ENCODE peak calls at places on chromosomes 3 and 15, in nine cellular contexts. F is HL-60, L is endothelial cell, U is WTC11, V is Caco-2, P is stomach, D is astrocyte, W is foreskin fibroblast, M is PC-3. X is an unnamed sample.

GRCh38 chr3:15576475-15576874 is 24.9 kb downstream of the HACL1 start:
- DNase-seq in W (no peak), P (no peak), D (no peak), F (no peak), L (no peak), V (no peak), U (no peak), M (no peak), X (no peak)

GRCh38 chr15:86255247-86255646 is 175.6 kb downstream of the AGBL1 start:
- DNase-seq in U (no peak), V (no peak), L (no peak), D (no peak), W (no peak), P (no peak), M (no peak), F (no peak), X (no peak)

GRCh38 chr15:57183041-57183440 is 193.3 kb upstream of the CGNL1 start:
- DNase-seq in M (no peak), U (no peak), P (no peak), F (no peak), W (peak), V (no peak), D (peak), L (no peak), X (no peak)

GRCh38 chr3:96548073-96548472 is 266.3 kb upstream of the EPHA6 start:
- DNase-seq in D (no peak), W (no peak), M (no peak), L (no peak), U (no peak), V (no peak), F (no peak), P (no peak), X (no peak)

GRCh38 chr3:77159182-77159581 is 119.3 kb downstream of the ROBO2 start:
- DNase-seq in M (peak), D (no peak), P (no peak), F (no peak), L (no peak), V (no peak), U (no peak), W (no peak), X (no peak)

GRCh38 chr15:82043130-82043673 is 2.6 kb downstream of the MEX3B start:
- DNase-seq in D (no peak), L (no peak), W (no peak), U (peak), P (no peak), M (no peak), F (no peak), V (no peak), X (peak)

GRCh38 chr3:177066068-177066467 is 131.2 kb downstream of the TBL1XR1 start:
- DNase-seq in L (no peak), W (no peak), P (no peak), F (no peak), V (no peak), M (no peak), D (no peak), U (no peak), X (no peak)

GRCh38 chr15:70762469-70763119 is 764 bp downstream of the UACA start:
- DNase-seq in D (peak), M (peak), F (no peak), W (peak), U (peak), V (peak), L (peak), P (peak), X (peak)

GRCh38 chr15:55900019-55900418 is 93.4 kb downstream of the NEDD4 start:
- DNase-seq in M (no peak), W (no peak), V (no peak), D (no peak), F (no peak), L (no peak), P (no peak), U (no peak), X (no peak)

GRCh38 chr3:130412991-130413390 is 67.5 kb downstream of the COL6A5 start:
- DNase-seq in M (no peak), V (no peak), F (no peak), W (no peak), P (no peak), U (no peak), D (no peak), L (no peak), X (no peak)

GRCh38 chr15:94414921-94415320 is 183.6 kb downstream of the MCTP2 start:
- DNase-seq in M (peak), W (no peak), D (no peak), F (no peak), V (no peak), P (no peak), L (no peak), U (no peak), X (no peak)

GRCh38 chr15:71044006-71044405 is 71.3 kb upstream of the THSD4 start:
- DNase-seq in U (no peak), V (no peak), P (no peak), W (peak), L (no peak), D (peak), M (peak), F (no peak), X (no peak)

GRCh38 chr15:41789237-41789636 is 15.0 kb downstream of the MAPKBP1 start:
- DNase-seq in D (no peak), U (no peak), M (no peak), P (no peak), L (no peak), W (no peak), F (no peak), V (no peak), X (no peak)

GRCh38 chr15:69509131-69509530 is 56.5 kb downstream of the RPLP1 start:
- DNase-seq in L (no peak), V (no peak), F (no peak), M (peak), U (no peak), P (no peak), D (peak), W (no peak), X (no peak)

DNA sequence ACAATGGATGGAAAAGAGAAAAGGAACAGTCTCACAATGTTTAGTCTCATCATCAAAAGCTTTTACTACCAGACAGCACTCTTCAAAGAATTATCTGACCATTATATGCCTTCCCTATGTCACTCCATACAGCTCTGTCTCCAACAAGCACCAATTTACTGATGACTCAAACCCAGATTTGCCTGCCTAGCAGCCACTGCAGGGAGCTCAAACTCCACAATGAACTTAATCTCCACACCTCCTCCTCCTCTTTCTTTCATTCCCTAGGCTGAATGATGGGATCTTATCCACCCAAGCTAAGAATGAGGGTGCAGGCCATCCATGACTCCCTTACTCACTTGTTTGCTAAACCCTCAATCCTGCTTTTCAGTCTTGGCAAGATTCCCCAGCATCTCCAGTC is 45.5 kb downstream of the NBEAL2 start:
- DNase-seq in W (no peak), D (peak), L (no peak), V (no peak), F (no peak), M (peak), P (no peak), U (no peak), X (no peak)
- TF ChIP-seq CTCF in W (no peak), D (no peak), L (no peak), V (no peak), F (no peak), M (no peak), P (no peak), U (no peak), X (no peak)

GRCh38 chr3:55779543-55779942 is 292.4 kb upstream of the WNT5A start:
- DNase-seq in U (no peak), V (no peak), P (no peak), M (no peak), F (no peak), L (no peak), D (no peak), W (no peak), X (no peak)

GRCh38 chr3:55782351-55782750 is 295.2 kb upstream of the WNT5A start:
- DNase-seq in L (no peak), U (no peak), V (no peak), F (no peak), D (no peak), P (peak), W (no peak), M (no peak), X (no peak)

GRCh38 chr3:55782806-55783205 is 295.7 kb upstream of the WNT5A start:
- DNase-seq in F (no peak), D (no peak), V (no peak), U (no peak), W (no peak), P (no peak), M (no peak), L (no peak), X (no peak)

GRCh38 chr3:55775366-55775765 is 288.3 kb upstream of the WNT5A start:
- DNase-seq in M (no peak), F (no peak), P (no peak), D (no peak), V (no peak), U (no peak), L (no peak), W (no peak), X (no peak)

GRCh38 chr3:55780913-55781312 is 293.8 kb upstream of the WNT5A start:
- DNase-seq in V (no peak), F (no peak), M (no peak), W (no peak), P (no peak), U (no peak), L (no peak), D (no peak), X (no peak)
- TF ChIP-seq CTCF in V (no peak), F (no peak), M (no peak), W (no peak), P (no peak), U (no peak), L (no peak), D (no peak), X (no peak)

GRCh38 chr15:78739206-78739605 is 72.1 kb downstream of the ADAMTS7 start:
- DNase-seq in U (no peak), D (no peak), W (no peak), V (peak), F (no peak), L (no peak), M (no peak), P (no peak), X (no peak)

GRCh38 chr15:78737187-78737820 is 74.0 kb downstream of the ADAMTS7 start:
- DNase-seq in L (no peak), D (no peak), M (no peak), F (no peak), W (no peak), V (no peak), P (no peak), U (no peak), X (no peak)

GRCh38 chr15:78740904-78741274 is 70.4 kb downstream of the ADAMTS7 start:
- DNase-seq in V (peak), L (no peak), F (no peak), U (no peak), M (no peak), P (peak), W (no peak), D (no peak), X (no peak)

GRCh38 chr15:78734441-78735064 is 76.7 kb downstream of the ADAMTS7 start:
- DNase-seq in L (no peak), W (no peak), U (no peak), D (no peak), F (no peak), M (no peak), V (no peak), P (no peak), X (no peak)

GRCh38 chr15:78739996-78740903 is 71.0 kb downstream of the ADAMTS7 start:
- DNase-seq in W (no peak), L (peak), U (peak), D (no peak), F (peak), P (peak), M (peak), V (peak), X (no peak)
- TF ChIP-seq CTCF in W (peak), L (peak), U (peak), D (peak), F (peak), P (no peak), M (peak), V (peak), X (peak)

GRCh38 chr3:36945326-36945980 is 599 bp upstream of the TRANK1 start:
- DNase-seq in W (no peak), U (no peak), V (no peak), P (no peak), M (no peak), L (no peak), D (no peak), F (no peak), X (no peak)

GRCh38 chr3:36942632-36943248 is 2.1 kb downstream of the TRANK1 start:
- DNase-seq in F (no peak), W (no peak), V (no peak), U (no peak), D (no peak), L (no peak), M (no peak), P (no peak), X (no peak)

GRCh38 chr3:36943601-36944000 is 1.3 kb downstream of the TRANK1 start:
- DNase-seq in F (no peak), V (no peak), M (no peak), L (no peak), P (no peak), D (no peak), W (no peak), U (no peak), X (no peak)

GRCh38 chr3:36944641-36945270 is at the start of gene TRANK1:
- DNase-seq in L (peak), V (peak), D (no peak), F (peak), W (peak), P (peak), M (no peak), U (peak), X (peak)

GRCh38 chr3:36944012-36944640 is 728 bp downstream of the TRANK1 start:
- DNase-seq in V (peak), D (peak), L (peak), F (peak), U (peak), W (peak), P (peak), M (peak), X (peak)
- TF ChIP-seq CTCF in V (peak), D (no peak), L (no peak), F (no peak), U (no peak), W (no peak), P (no peak), M (peak), X (no peak)

GRCh38 chr3:22241110-22241509 is 490.1 kb upstream of the ZNF385D start:
- DNase-seq in L (no peak), D (no peak), V (no peak), M (no peak), W (no peak), P (no peak), U (no peak), F (no peak), X (no peak)
- TF ChIP-seq CTCF in L (no peak), D (no peak), V (no peak), M (peak), W (no peak), P (no peak), U (no peak), F (no peak), X (no peak)

GRCh38 chr3:123412076-123412475 is 36.8 kb downstream of the ADCY5 start:
- DNase-seq in W (no peak), P (no peak), D (no peak), F (no peak), V (peak), M (no peak), U (peak), L (no peak), X (no peak)
- TF ChIP-seq CTCF in W (no peak), P (no peak), D (no peak), F (no peak), V (no peak), M (no peak), U (no peak), L (no peak), X (no peak)

DNA sequence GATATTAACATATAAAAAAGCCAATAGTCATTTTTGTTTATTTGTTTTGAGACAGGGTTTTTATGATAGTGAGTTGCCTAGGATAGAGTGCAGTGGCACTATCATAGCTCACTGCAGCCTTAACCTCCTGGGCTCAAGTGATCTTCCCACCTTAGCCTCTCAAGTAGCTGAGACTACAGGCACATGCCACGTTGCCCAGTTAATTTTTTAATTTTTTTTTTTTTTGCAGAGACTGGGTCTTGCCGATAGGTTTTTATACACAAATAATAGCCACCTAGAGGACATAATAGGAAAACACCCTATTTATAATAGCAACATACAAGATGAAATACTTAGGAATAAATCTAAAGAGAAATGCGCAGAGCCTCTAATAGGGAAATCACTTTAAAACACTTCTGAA is 13.3 kb downstream of the EIF3J start:
- DNase-seq in U (no peak), L (no peak), P (no peak), V (no peak), F (peak), M (peak), D (peak), W (peak), X (no peak)
- TF ChIP-seq CTCF in U (no peak), L (peak), P (no peak), V (peak), F (no peak), M (peak), D (peak), W (peak), X (no peak)

DNA sequence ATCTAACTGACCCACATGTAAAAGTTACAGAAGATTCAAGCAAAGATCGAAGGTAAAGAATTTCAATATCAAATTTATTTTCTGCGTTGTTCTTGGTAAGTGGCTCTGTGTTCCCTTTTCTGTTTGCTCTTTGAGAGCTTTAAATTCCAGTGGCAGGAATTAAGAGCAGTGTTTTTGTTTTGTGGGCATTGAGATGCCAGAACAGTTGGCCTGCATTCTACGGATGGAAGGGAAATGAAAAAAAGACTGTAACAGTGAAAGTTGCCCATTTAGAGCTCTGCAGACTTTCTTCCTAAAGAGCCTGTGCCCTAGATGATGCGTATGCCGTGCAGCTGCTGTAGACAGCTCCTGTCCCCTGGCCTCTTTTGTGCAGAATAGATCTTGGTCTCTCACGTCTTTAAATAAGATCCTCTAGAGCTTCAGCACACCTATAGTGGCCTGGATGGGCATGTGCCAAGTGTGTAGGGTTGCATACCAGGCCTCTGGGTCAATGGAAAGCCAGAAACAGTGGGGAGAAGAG is 58.8 kb downstream of the KAT2B start:
- DNase-seq in P (no peak), W (no peak), L (no peak), F (no peak), D (no peak), V (no peak), U (no peak), M (no peak), X (no peak)
- TF ChIP-seq CTCF in P (no peak), W (no peak), L (no peak), F (no peak), D (no peak), V (no peak), U (no peak), M (no peak), X (no peak)

GRCh38 chr3:49568965-49569364 is 14.7 kb downstream of the BSN start:
- DNase-seq in V (no peak), M (no peak), F (no peak), L (no peak), P (no peak), D (no peak), U (no peak), W (no peak), X (no peak)

GRCh38 chr3:49567406-49567805 is 13.1 kb downstream of the BSN start:
- DNase-seq in U (no peak), W (no peak), P (no peak), L (no peak), D (no peak), F (no peak), V (no peak), M (no peak), X (no peak)

GRCh38 chr3:49563766-49564165 is 9.5 kb downstream of the BSN start:
- DNase-seq in D (no peak), V (no peak), W (no peak), L (no peak), P (no peak), U (no peak), M (no peak), F (no peak), X (no peak)

GRCh38 chr3:49566312-49566711 is 12.0 kb downstream of the BSN start:
- DNase-seq in W (no peak), P (no peak), L (no peak), U (no peak), V (no peak), M (peak), D (peak), F (no peak), X (no peak)

GRCh38 chr3:49563040-49563578 is 8.8 kb downstream of the BSN start:
- DNase-seq in P (no peak), W (no peak), L (no peak), D (no peak), V (no peak), M (no peak), U (peak), F (no peak), X (no peak)
- TF ChIP-seq CTCF in P (no peak), W (no peak), L (no peak), D (no peak), V (no peak), M (no peak), U (no peak), F (no peak), X (no peak)